ENCODE peak calls at places on chromosomes 12 and 14, in ten cellular contexts. S is tibial nerve, B is transverse colon, H is A549, O is ovary, N is suprapubic skin, G is sigmoid colon, M is SK-N-SH, P is GM12878, T is HepG2. V is an unnamed sample.

GRCh38 chr14:65214741-65215140 is 112.4 kb upstream of the MAX start:
- DNase-seq in S (no peak), B (peak), H (no peak), O (no peak), N (peak), G (no peak), M (no peak), P (no peak), T (no peak), V (no peak)

GRCh38 chr12:52210186-52210924 is 18.5 kb upstream of the KRT80 start:
- DNase-seq in S (peak), B (no peak), H (no peak), O (peak), N (no peak), G (peak), M (no peak), P (no peak), T (no peak), V (no peak)

GRCh38 chr12:103929051-103929908 is 930 bp upstream of the HSP90B1 start:
- DNase-seq in S (peak), B (peak), H (peak), O (peak), N (peak), G (peak), M (peak), P (peak), T (peak), V (peak)

GRCh38 chr12:45509187-45509586 is 220.3 kb upstream of the ARID2 start:
- DNase-seq in S (no peak), B (no peak), H (no peak), O (no peak), N (no peak), G (no peak), M (no peak), P (peak), T (no peak), V (no peak)

GRCh38 chr12:112979281-112979680 is 962 bp downstream of the OAS2 start:
- DNase-seq in S (no peak), B (peak), H (no peak), O (no peak), N (no peak), G (no peak), M (no peak), P (peak), T (no peak), V (peak)

GRCh38 chr12:27870939-27871338 is 90.9 kb upstream of the MANSC4 start:
- DNase-seq in S (no peak), B (no peak), H (no peak), O (no peak), N (no peak), G (no peak), M (no peak), P (no peak), T (no peak), V (no peak)

GRCh38 chr12:132275110-132275531 is 54.3 kb downstream of the GALNT9 start:
- DNase-seq in S (no peak), B (peak), H (peak), O (no peak), N (no peak), G (no peak), M (peak), P (no peak), T (peak), V (peak)

GRCh38 chr12:96368233-96368632 is 32.0 kb downstream of the CDK17 start:
- DNase-seq in S (no peak), B (no peak), H (no peak), O (no peak), N (no peak), G (no peak), M (no peak), P (no peak), T (no peak), V (no peak)

GRCh38 chr14:50769893-50770500 is 61.0 kb downstream of the NIN start:
- DNase-seq in S (no peak), B (no peak), H (no peak), O (no peak), N (no peak), G (no peak), M (no peak), P (no peak), T (no peak), V (peak)

GRCh38 chr12:53956251-53956887 is 1.7 kb downstream of the HOXC12 start:
- DNase-seq in S (no peak), B (no peak), H (no peak), O (no peak), N (no peak), G (no peak), M (no peak), P (no peak), T (no peak), V (no peak)

GRCh38 chr12:65657635-65658034 is 166.6 kb upstream of the HMGA2 start:
- DNase-seq in S (no peak), B (no peak), H (no peak), O (no peak), N (no peak), G (no peak), M (no peak), P (no peak), T (no peak), V (no peak)

GRCh38 chr14:105487986-105488777 is 1.5 kb downstream of the CRIP1 start:
- DNase-seq in S (no peak), B (peak), H (no peak), O (peak), N (no peak), G (no peak), M (no peak), P (no peak), T (no peak), V (no peak)

GRCh38 chr12:54370218-54370730 is 6.0 kb upstream of the GPR84 start:
- DNase-seq in S (peak), B (peak), H (peak), O (peak), N (peak), G (peak), M (peak), P (no peak), T (no peak), V (peak)

GRCh38 chr14:57533214-57533613 is 39.6 kb upstream of the CCDC198 start:
- DNase-seq in S (peak), B (no peak), H (peak), O (no peak), N (no peak), G (no peak), M (no peak), P (peak), T (peak), V (no peak)

GRCh38 chr14:32662234-32662633 is 276.4 kb upstream of the NPAS3 start:
- DNase-seq in S (no peak), B (no peak), H (no peak), O (no peak), N (no peak), G (no peak), M (no peak), P (no peak), T (no peak), V (no peak)

GRCh38 chr12:83434600-83434999 is 747.9 kb downstream of the TMTC2 start:
- DNase-seq in S (no peak), B (no peak), H (no peak), O (no peak), N (no peak), G (no peak), M (no peak), P (no peak), T (no peak), V (no peak)

GRCh38 chr14:85958069-85958468 is 428.1 kb downstream of the FLRT2 start:
- DNase-seq in S (no peak), B (no peak), H (no peak), O (no peak), N (no peak), G (no peak), M (no peak), P (no peak), T (no peak), V (no peak)

GRCh38 chr12:22916241-22916640 is 291.3 kb downstream of the ETNK1 start:
- DNase-seq in S (no peak), B (no peak), H (no peak), O (no peak), N (no peak), G (no peak), M (no peak), P (no peak), T (no peak), V (no peak)

GRCh38 chr14:105940534-105941225 is 414.3 kb downstream of the TMEM121 start:
- DNase-seq in S (no peak), B (no peak), H (no peak), O (no peak), N (peak), G (no peak), M (no peak), P (no peak), T (no peak), V (no peak)

GRCh38 chr12:105221588-105222325 is 14.2 kb downstream of the APPL2 start:
- DNase-seq in S (no peak), B (no peak), H (no peak), O (no peak), N (no peak), G (no peak), M (no peak), P (no peak), T (no peak), V (no peak)

GRCh38 chr12:82740-83139 is 16.2 kb downstream of the IQSEC3 start:
- DNase-seq in S (no peak), B (no peak), H (no peak), O (no peak), N (no peak), G (no peak), M (no peak), P (no peak), T (no peak), V (no peak)

GRCh38 chr12:22287776-22288621 is 46.5 kb downstream of the ST8SIA1 start:
- DNase-seq in S (no peak), B (no peak), H (no peak), O (no peak), N (no peak), G (no peak), M (no peak), P (no peak), T (no peak), V (no peak)

GRCh38 chr12:74441872-74442271 is 95.8 kb upstream of the ATXN7L3B start:
- DNase-seq in S (no peak), B (no peak), H (no peak), O (no peak), N (no peak), G (no peak), M (no peak), P (no peak), T (no peak), V (no peak)

GRCh38 chr12:47824198-47824597 is 4.5 kb upstream of the HDAC7 start:
- DNase-seq in S (no peak), B (no peak), H (no peak), O (no peak), N (no peak), G (no peak), M (no peak), P (no peak), T (no peak), V (no peak)

GRCh38 chr12:104060791-104061190 is 3.5 kb upstream of the HCFC2 start:
- DNase-seq in S (no peak), B (no peak), H (no peak), O (no peak), N (no peak), G (no peak), M (no peak), P (no peak), T (no peak), V (no peak)

GRCh38 chr14:74754157-74754556 is 9.0 kb upstream of the YLPM1 start:
- DNase-seq in S (no peak), B (no peak), H (no peak), O (no peak), N (no peak), G (no peak), M (no peak), P (no peak), T (no peak), V (no peak)

GRCh38 chr12:57196956-57197355 is 19.6 kb upstream of the NXPH4 start:
- DNase-seq in S (no peak), B (no peak), H (no peak), O (no peak), N (no peak), G (no peak), M (no peak), P (no peak), T (no peak), V (no peak)

GRCh38 chr14:76782115-76782884 is 21.0 kb downstream of the VASH1 start:
- DNase-seq in S (no peak), B (no peak), H (no peak), O (peak), N (no peak), G (peak), M (no peak), P (no peak), T (no peak), V (no peak)

GRCh38 chr14:76780360-76780759 is 19.1 kb downstream of the VASH1 start:
- DNase-seq in S (no peak), B (no peak), H (no peak), O (no peak), N (no peak), G (peak), M (no peak), P (no peak), T (no peak), V (no peak)

GRCh38 chr14:76782885-76783566 is 21.8 kb downstream of the VASH1 start:
- DNase-seq in S (no peak), B (no peak), H (no peak), O (peak), N (no peak), G (no peak), M (no peak), P (no peak), T (no peak), V (no peak)

GRCh38 chr14:76780875-76781647 is 19.8 kb downstream of the VASH1 start:
- DNase-seq in S (no peak), B (no peak), H (no peak), O (peak), N (no peak), G (peak), M (peak), P (no peak), T (no peak), V (no peak)

DNA sequence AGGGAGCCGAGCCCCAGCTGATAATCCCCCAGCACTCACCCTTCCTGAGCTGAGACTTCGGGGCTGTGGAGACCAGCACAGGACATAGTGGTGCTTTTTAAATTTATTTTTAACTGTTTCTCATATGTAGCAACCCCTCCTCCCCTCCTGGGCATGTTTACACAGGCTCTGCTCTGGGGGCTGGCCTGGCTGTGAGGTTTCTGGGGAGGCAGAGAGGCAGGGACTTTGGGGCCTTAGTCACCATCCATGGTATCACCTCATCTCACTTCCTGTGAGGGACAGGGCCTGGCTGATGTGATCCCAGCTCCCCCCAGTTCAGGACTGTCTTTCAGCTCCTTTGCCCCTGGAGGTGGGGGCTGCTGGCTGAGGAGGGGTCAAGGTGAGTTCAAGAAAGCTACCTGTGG is 20.4 kb downstream of the VASH1 start:
- DNase-seq in S (no peak), B (no peak), H (no peak), O (peak), N (no peak), G (peak), M (no peak), P (no peak), T (no peak), V (no peak)
- TF ChIP-seq EP300 in S (no peak), B (no peak), H (no peak), O (no peak), N (no peak), G (no peak), M (no peak), P (no peak), T (no peak), V (no peak)

DNA sequence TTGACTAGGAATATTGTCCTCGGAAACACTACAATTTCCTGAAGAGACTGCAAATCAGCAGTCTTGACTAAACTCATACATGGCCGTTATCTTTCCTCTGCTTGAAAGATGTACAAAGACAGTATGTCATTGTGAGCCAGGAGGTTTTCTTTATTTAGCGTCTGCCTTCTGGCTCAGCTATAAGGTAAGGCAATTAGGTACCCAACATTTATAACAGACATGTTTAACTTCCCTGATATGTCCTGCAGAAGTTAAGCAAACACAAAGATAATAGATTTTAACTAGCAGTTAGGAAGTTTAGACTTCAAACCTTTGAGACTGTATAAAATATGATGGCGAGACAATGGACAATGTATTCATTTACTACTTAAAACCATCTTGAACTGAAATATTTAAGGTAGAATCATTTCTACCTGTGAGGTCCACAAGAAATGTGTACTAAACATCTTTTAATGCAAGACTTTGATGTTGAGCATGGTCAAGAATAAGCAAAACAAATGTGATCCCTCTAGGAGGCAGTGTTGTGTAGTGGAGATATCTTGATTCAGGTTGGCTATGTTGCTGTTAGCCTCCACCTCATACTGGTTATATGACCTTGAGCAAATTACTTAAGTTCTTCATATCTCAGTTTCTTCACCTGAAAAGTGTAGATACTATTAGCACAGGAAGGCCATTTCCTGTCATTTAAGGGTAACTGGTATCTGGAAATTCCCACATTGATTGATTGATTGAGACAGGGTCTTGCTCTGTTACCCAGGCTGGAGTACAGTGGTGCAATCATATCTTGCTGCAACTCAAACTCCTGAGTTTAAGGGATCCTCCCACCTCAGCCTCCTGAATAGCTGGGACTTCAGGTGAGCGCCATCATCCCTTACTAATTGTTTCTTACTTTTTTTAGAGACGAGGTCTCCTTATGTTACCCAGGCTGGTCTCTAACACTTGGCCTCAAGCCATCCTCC is 96.3 kb upstream of the EEA1 start:
- DNase-seq in S (peak), B (no peak), H (peak), O (no peak), N (no peak), G (no peak), M (peak), P (peak), T (no peak), V (no peak)
- TF ChIP-seq EP300 in S (no peak), B (no peak), H (no peak), O (no peak), N (no peak), G (no peak), M (no peak), P (no peak), T (peak), V (no peak)

DNA sequence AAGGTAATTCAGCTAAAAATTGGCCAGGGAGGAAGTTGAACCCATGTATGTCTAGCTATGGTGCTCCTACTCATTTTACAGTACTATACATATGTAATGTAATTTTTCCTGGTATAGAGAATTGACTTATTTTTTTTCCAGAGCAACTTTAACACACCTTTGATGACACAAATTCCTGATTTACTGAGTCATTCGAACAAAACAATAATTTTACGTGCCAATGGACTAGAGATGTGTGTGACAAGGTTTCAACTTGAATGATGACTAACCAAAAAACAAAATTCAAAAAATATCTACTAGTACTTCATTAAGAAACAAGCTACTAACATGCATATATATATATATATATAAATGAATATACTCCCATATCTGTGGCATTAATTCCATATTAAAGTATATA is 180.5 kb downstream of the KITLG start:
- DNase-seq in S (no peak), B (no peak), H (no peak), O (no peak), N (no peak), G (no peak), M (no peak), P (no peak), T (no peak), V (no peak)
- TF ChIP-seq EP300 in S (no peak), B (no peak), H (no peak), O (no peak), N (no peak), G (no peak), M (no peak), P (no peak), T (no peak), V (no peak)

DNA sequence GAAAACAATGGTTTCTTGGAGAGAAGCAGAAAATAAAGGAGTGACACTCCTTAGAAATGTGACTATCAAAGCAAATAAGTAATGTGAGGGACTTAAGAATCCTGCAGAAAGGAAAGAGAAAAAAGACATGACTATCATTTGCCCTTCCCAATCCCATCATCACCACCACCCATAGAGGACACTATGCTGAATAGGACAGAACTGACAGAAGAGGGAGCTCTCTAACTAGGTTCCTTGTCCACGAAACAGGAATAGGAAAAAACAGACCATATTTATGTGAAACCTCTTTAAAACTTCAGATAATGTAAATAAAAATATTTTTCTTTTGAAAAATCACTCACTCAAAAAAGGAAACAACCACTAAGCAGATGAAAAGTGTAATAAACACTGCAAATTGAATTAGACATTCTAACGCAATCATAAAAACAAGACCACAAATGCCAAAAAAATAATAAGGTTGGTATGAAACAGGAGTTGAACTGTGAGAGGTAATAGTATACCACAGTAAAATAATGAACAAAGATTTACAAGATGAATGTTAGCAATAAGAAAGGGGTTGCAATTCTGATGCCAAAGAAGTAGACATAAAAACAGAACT is 24.1 kb downstream of the KLRD1 start:
- DNase-seq in S (no peak), B (no peak), H (peak), O (no peak), N (no peak), G (no peak), M (peak), P (no peak), T (peak), V (no peak)
- TF ChIP-seq EP300 in S (no peak), B (no peak), H (no peak), O (no peak), N (no peak), G (no peak), M (no peak), P (no peak), T (no peak), V (no peak)

GRCh38 chr12:25866586-25867378 is 91.7 kb upstream of the RASSF8 start:
- DNase-seq in S (no peak), B (no peak), H (no peak), O (no peak), N (no peak), G (no peak), M (no peak), P (no peak), T (no peak), V (no peak)
- TF ChIP-seq EP300 in S (no peak), B (no peak), H (no peak), O (no peak), N (no peak), G (no peak), M (no peak), P (no peak), T (no peak), V (no peak)

V was measured in stomach.